ENCODE peak calls at places on chromosome 10, in four cellular contexts. P is SK-N-SH, B is GM12878, H is K562. C is an unnamed sample.
A peak's percentile ranks its signal among the peaks of the same experiment; 100 is the strongest.

GRCh38 chr10:47297796-47298540 is 2.0 kb upstream of the GDF10 start:
- DNase-seq in H (no peak), P (no peak), B (no peak), C (no peak)

GRCh38 chr10:105952153-105952552 is 1212.4 kb downstream of the SORCS1 start:
- DNase-seq in B (peak; percentile 59), H (no peak), P (no peak), C (peak; percentile 22)

GRCh38 chr10:102869290-102870198 is at the start of gene AS3MT:
- DNase-seq in P (peak; percentile 92), H (no peak), B (no peak), C (peak; percentile 84)

GRCh38 chr10:61919646-61920215 is 18.2 kb downstream of the ARID5B start:
- DNase-seq in P (no peak), H (no peak), B (no peak), C (no peak)

GRCh38 chr10:72328829-72329204 is 25.9 kb downstream of the DNAJB12 start:
- DNase-seq in B (no peak), H (no peak), P (no peak), C (no peak)

GRCh38 chr10:6348091-6348862 is 145.5 kb downstream of the PFKFB3 start:
- DNase-seq in P (no peak), H (no peak), B (peak; percentile 93), C (no peak)

GRCh38 chr10:130470286-130470685 is 334.1 kb downstream of the GLRX3 start:
- DNase-seq in P (no peak), H (no peak), B (no peak), C (no peak)

GRCh38 chr10:5545778-5546710 is 21.3 kb downstream of the CALML3 start:
- DNase-seq in B (no peak), H (peak; percentile 54), P (no peak), C (peak; percentile 6)

GRCh38 chr10:100345570-100346330 is 1.3 kb upstream of the SCD start:
- DNase-seq in H (no peak), B (no peak), P (no peak), C (no peak)

GRCh38 chr10:53737132-53737531 is 964.5 kb upstream of the MBL2 start:
- DNase-seq in P (no peak), B (no peak), H (no peak), C (no peak)

GRCh38 chr10:33244354-33244967 is 90.0 kb downstream of the NRP1 start:
- DNase-seq in P (no peak), H (no peak), B (no peak), C (no peak)

GRCh38 chr10:58919927-58920654 is 256.4 kb upstream of the PHYHIPL start:
- DNase-seq in B (no peak), P (no peak), H (no peak), C (no peak)

GRCh38 chr10:62961951-62962523 is 145.9 kb upstream of the EGR2 start:
- DNase-seq in B (no peak), H (no peak), P (no peak), C (no peak)

GRCh38 chr10:60236869-60237524 is 152.7 kb downstream of the ANK3 start:
- DNase-seq in H (no peak), P (peak; percentile 16), B (peak; percentile 95), C (no peak)

GRCh38 chr10:96588060-96588554 is 1.3 kb upstream of the TM9SF3 start:
- DNase-seq in H (no peak), B (no peak), P (peak; percentile 11), C (no peak)

GRCh38 chr10:31648966-31649365 is 279.7 kb downstream of the ARHGAP12 start:
- DNase-seq in H (no peak), B (no peak), P (no peak), C (no peak)

GRCh38 chr10:31652038-31652437 is 276.6 kb downstream of the ARHGAP12 start:
- DNase-seq in B (no peak), H (no peak), P (no peak), C (no peak)

GRCh38 chr10:31646519-31646918 is 282.1 kb downstream of the ARHGAP12 start:
- DNase-seq in P (no peak), B (no peak), H (no peak), C (no peak)

GRCh38 chr10:31647861-31648260 is 280.8 kb downstream of the ARHGAP12 start:
- DNase-seq in P (no peak), H (no peak), B (no peak), C (no peak)

GRCh38 chr10:31650010-31650409 is 278.6 kb downstream of the ARHGAP12 start:
- DNase-seq in P (peak; percentile 74), H (no peak), B (no peak), C (no peak)
- TF ChIP-seq USF1 in P (peak; percentile 78), H (no peak), B (no peak), C (no peak)

GRCh38 chr10:132940791-132941465 is 1.4 kb downstream of the CFAP46 start:
- DNase-seq in P (no peak), H (no peak), B (no peak), C (no peak)
- TF ChIP-seq USF1 in P (no peak), H (no peak), B (no peak), C (no peak)

GRCh38 chr10:28127881-28128280 is 129.0 kb upstream of the ODAD2 start:
- DNase-seq in B (no peak), H (no peak), P (no peak), C (no peak)

GRCh38 chr10:28135258-28135657 is 136.4 kb upstream of the ODAD2 start:
- DNase-seq in H (no peak), P (no peak), B (no peak), C (no peak)

GRCh38 chr10:28125701-28126100 is 126.8 kb upstream of the ODAD2 start:
- DNase-seq in P (no peak), B (no peak), H (no peak), C (no peak)

DNA sequence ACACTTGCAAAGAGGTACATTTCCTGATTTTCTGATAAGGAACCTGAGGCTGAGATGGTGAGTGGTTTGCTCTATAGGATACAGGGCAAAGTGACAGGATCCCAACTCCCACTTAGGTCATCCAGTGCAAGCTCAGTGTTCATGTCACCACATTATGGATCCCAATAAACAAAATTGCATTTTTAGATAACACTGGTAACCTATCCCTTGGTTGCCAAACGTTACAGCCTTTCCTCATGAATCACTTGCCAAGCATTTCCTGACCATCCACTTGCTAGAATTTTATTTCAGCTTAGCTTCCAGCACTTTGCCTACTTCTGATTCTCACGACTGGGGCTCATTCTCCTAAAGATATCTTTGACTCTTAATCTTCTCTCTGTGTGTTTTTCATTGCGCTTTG is 131.4 kb upstream of the ODAD2 start:
- DNase-seq in B (no peak), P (no peak), H (no peak), C (no peak)
- TF ChIP-seq USF1 in B (no peak), P (no peak), H (no peak), C (no peak)

GRCh38 chr10:85734791-85735190 is 631.8 kb downstream of the GRID1 start:
- DNase-seq in P (no peak), B (no peak), H (no peak), C (no peak)
- TF ChIP-seq USF1 in P (no peak), B (no peak), H (no peak), C (no peak)

DNA sequence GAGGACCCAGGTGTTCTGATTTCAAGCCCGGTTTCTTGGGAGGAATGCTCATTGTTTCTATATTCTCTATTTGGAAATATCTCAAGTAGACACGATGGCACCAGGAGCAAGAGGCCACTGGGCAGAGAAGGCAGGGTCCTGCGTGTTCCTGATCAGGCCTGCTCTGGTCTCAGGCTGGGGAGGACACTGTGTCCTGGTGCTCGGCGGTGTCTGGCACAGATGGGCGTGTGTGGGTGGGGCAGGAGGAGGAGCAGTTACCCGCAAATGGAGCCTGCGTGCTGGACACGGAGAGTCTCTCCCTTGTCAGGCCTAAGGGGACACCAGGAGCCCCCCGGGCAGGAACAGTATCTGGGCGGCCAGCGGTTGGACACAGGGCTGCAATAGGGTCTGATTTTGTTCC is 25.9 kb upstream of the GOLGA7B start:
- DNase-seq in B (no peak), H (no peak), P (no peak), C (no peak)
- TF ChIP-seq USF1 in B (no peak), H (no peak), P (no peak), C (no peak)